ENCODE peak calls at places on chromosomes 16 and 17, in four cellular contexts. One of them, this sample, is unnamed.

GRCh38 chr17:15348030-15348429 is 6.6 kb upstream of the TEKT3 start:
- DNase-seq in amniotic stem cell: no peak
- DNase-seq in stimulated activated naive B cell treated with anti-CD40 and anti-IgM and Interleukin-4, amounts not matched to agents 10 μg/mL and 1 μg/mL and 100 μg/mL, for 72 hours: no peak
- DNase-seq in GF-D8: no peak
- DNase-seq in this sample: no peak

GRCh38 chr16:4864728-4865127 is 17.4 kb downstream of the UBN1 start:
- DNase-seq in stimulated activated naive B cell treated with anti-CD40 and anti-IgM and Interleukin-4, amounts not matched to agents 10 μg/mL and 1 μg/mL and 100 μg/mL, for 72 hours: no peak
- DNase-seq in GF-D8: no peak
- DNase-seq in amniotic stem cell: no peak
- DNase-seq in this sample: no peak

GRCh38 chr16:86485746-86486145 is 24.6 kb upstream of the FOXF1 start:
- DNase-seq in GF-D8: no peak
- DNase-seq in amniotic stem cell: no peak
- DNase-seq in stimulated activated naive B cell treated with anti-CD40 and anti-IgM and Interleukin-4, amounts not matched to agents 10 μg/mL and 1 μg/mL and 100 μg/mL, for 72 hours: no peak
- DNase-seq in this sample: no peak

GRCh38 chr17:64185101-64185500 is 55.2 kb upstream of the ERN1 start:
- DNase-seq in GF-D8: no peak
- DNase-seq in amniotic stem cell: no peak
- DNase-seq in stimulated activated naive B cell treated with anti-CD40 and anti-IgM and Interleukin-4, amounts not matched to agents 10 μg/mL and 1 μg/mL and 100 μg/mL, for 72 hours: no peak
- DNase-seq in this sample: no peak

GRCh38 chr16:5041604-5042133 is 7.9 kb upstream of the NAGPA start:
- DNase-seq in GF-D8: no peak
- DNase-seq in amniotic stem cell: no peak
- DNase-seq in stimulated activated naive B cell treated with anti-CD40 and anti-IgM and Interleukin-4, amounts not matched to agents 10 μg/mL and 1 μg/mL and 100 μg/mL, for 72 hours: no peak
- DNase-seq in this sample: no peak

GRCh38 chr16:66082424-66082823 is 284.1 kb upstream of the CDH5 start:
- DNase-seq in GF-D8: no peak
- DNase-seq in stimulated activated naive B cell treated with anti-CD40 and anti-IgM and Interleukin-4, amounts not matched to agents 10 μg/mL and 1 μg/mL and 100 μg/mL, for 72 hours: no peak
- DNase-seq in amniotic stem cell: no peak
- DNase-seq in this sample: no peak

GRCh38 chr17:9439851-9440250 is 135.8 kb downstream of the STX8 start:
- DNase-seq in amniotic stem cell: no peak
- DNase-seq in GF-D8: no peak
- DNase-seq in stimulated activated naive B cell treated with anti-CD40 and anti-IgM and Interleukin-4, amounts not matched to agents 10 μg/mL and 1 μg/mL and 100 μg/mL, for 72 hours: no peak
- DNase-seq in this sample: no peak

GRCh38 chr16:89900885-89901284 is 17.8 kb upstream of the MC1R start:
- DNase-seq in GF-D8: no peak
- DNase-seq in stimulated activated naive B cell treated with anti-CD40 and anti-IgM and Interleukin-4, amounts not matched to agents 10 μg/mL and 1 μg/mL and 100 μg/mL, for 72 hours: no peak
- DNase-seq in amniotic stem cell: no peak
- DNase-seq in this sample: no peak

GRCh38 chr16:30185141-30185682 is 1.8 kb downstream of the CORO1A start:
- DNase-seq in stimulated activated naive B cell treated with anti-CD40 and anti-IgM and Interleukin-4, amounts not matched to agents 10 μg/mL and 1 μg/mL and 100 μg/mL, for 72 hours: peak; percentile 31
- DNase-seq in amniotic stem cell: no peak
- DNase-seq in GF-D8: peak; percentile 75
- DNase-seq in this sample: no peak

This sample was measured in Kasumi-1.